ENCODE peak calls at places on chromosomes 1 and 21, in six cellular contexts. G is stimulated activated CD8-positive, alpha-beta memory T cell treated with anti-CD3 and anti-CD28 coated beads, Interleukin-2, amount 100 ng/mL, for 48 hours; R is astrocyte of the spinal cord; X is MCF 10A; Z is DMS153; E is endothelial cell. Y is an unnamed sample.

GRCh38 chr1:31042656-31043055 is 22.9 kb downstream of the PUM1 start:
- DNase-seq in G (no peak), R (no peak), X (no peak), Z (no peak), E (no peak), Y (no peak)

GRCh38 chr1:156749429-156750118 is 1.9 kb downstream of the HDGF start:
- DNase-seq in G (no peak), R (no peak), X (peak), Z (no peak), E (no peak), Y (no peak)

GRCh38 chr1:188489336-188490112 is 1660.8 kb downstream of the PLA2G4A start:
- DNase-seq in G (no peak), R (peak), X (peak), Z (no peak), E (no peak), Y (no peak)

GRCh38 chr1:220462756-220463155 is 65.2 kb upstream of the MARK1 start:
- DNase-seq in G (no peak), R (no peak), X (no peak), Z (peak), E (no peak), Y (no peak)

GRCh38 chr1:7409278-7409677 is 361.8 kb upstream of the VAMP3 start:
- DNase-seq in G (no peak), R (no peak), X (no peak), Z (no peak), E (no peak), Y (no peak)

GRCh38 chr1:152110860-152111514 is 4.3 kb downstream of the TCHH start:
- DNase-seq in G (no peak), R (peak), X (peak), Z (peak), E (peak), Y (no peak)

GRCh38 chr1:94544706-94545490 is 3.3 kb upstream of the F3 start:
- DNase-seq in G (no peak), R (peak), X (peak), Z (no peak), E (no peak), Y (no peak)

GRCh38 chr1:157739229-157739901 is 37.6 kb downstream of the FCRL2 start:
- DNase-seq in G (no peak), R (no peak), X (no peak), Z (no peak), E (no peak), Y (no peak)

GRCh38 chr1:119005870-119006405 is 17.8 kb upstream of the TBX15 start:
- DNase-seq in G (no peak), R (no peak), X (no peak), Z (no peak), E (no peak), Y (no peak)

GRCh38 chr1:228781161-228781771 is 46.0 kb downstream of the RHOU start:
- DNase-seq in G (no peak), R (peak), X (no peak), Z (peak), E (no peak), Y (peak)

GRCh38 chr1:20404466-20404865 is 81.5 kb downstream of the CAMK2N1 start:
- DNase-seq in G (no peak), R (no peak), X (no peak), Z (no peak), E (no peak), Y (no peak)

GRCh38 chr21:45918835-45919467 is 62.6 kb upstream of the COL6A1 start:
- DNase-seq in G (no peak), R (no peak), X (no peak), Z (no peak), E (no peak), Y (no peak)

GRCh38 chr1:232952514-232953175 is 2.2 kb downstream of the NTPCR start:
- DNase-seq in G (no peak), R (peak), X (peak), Z (peak), E (peak), Y (peak)

GRCh38 chr1:248847181-248847955 is 9.3 kb downstream of the ZNF672 start:
- DNase-seq in G (no peak), R (no peak), X (no peak), Z (no peak), E (no peak), Y (no peak)

GRCh38 chr1:54996359-54996868 is 2.3 kb upstream of the BSND start:
- DNase-seq in G (peak), R (peak), X (peak), Z (peak), E (peak), Y (peak)

GRCh38 chr1:49694251-49694827 is 329.4 kb downstream of the AGBL4 start:
- DNase-seq in G (no peak), R (no peak), X (no peak), Z (no peak), E (no peak), Y (no peak)

GRCh38 chr21:17585875-17586450 is 26.7 kb downstream of the BTG3 start:
- DNase-seq in G (no peak), R (peak), X (peak), Z (no peak), E (no peak), Y (peak)

GRCh38 chr21:45116066-45116465 is 41.7 kb downstream of the ADARB1 start:
- DNase-seq in G (no peak), R (no peak), X (no peak), Z (no peak), E (no peak), Y (no peak)

GRCh38 chr1:178174539-178174938 is 80.6 kb downstream of the RASAL2 start:
- DNase-seq in G (no peak), R (no peak), X (no peak), Z (no peak), E (no peak), Y (no peak)

GRCh38 chr1:31502926-31503511 is 73.3 kb upstream of the TINAGL1 start:
- DNase-seq in G (no peak), R (no peak), X (no peak), Z (no peak), E (no peak), Y (no peak)

GRCh38 chr1:46622341-46622740 is 5.7 kb upstream of the MOB3C start:
- DNase-seq in G (no peak), R (no peak), X (peak), Z (peak), E (peak), Y (no peak)

GRCh38 chr1:111831153-111831552 is 75.5 kb downstream of the DDX20 start:
- DNase-seq in G (no peak), R (no peak), X (no peak), Z (no peak), E (no peak), Y (no peak)

GRCh38 chr1:61253912-61254628 is 171.7 kb downstream of the NFIA start:
- DNase-seq in G (no peak), R (no peak), X (peak), Z (no peak), E (no peak), Y (no peak)

GRCh38 chr1:225840713-225841112 is 30.8 kb downstream of the EPHX1 start:
- DNase-seq in G (no peak), R (no peak), X (no peak), Z (no peak), E (no peak), Y (no peak)

GRCh38 chr1:33239487-33239886 is 16.8 kb upstream of the ZNF362 start:
- DNase-seq in G (no peak), R (no peak), X (no peak), Z (no peak), E (no peak), Y (no peak)

GRCh38 chr1:91821126-91821868 is 64.7 kb downstream of the TGFBR3 start:
- DNase-seq in G (no peak), R (no peak), X (no peak), Z (no peak), E (no peak), Y (no peak)

GRCh38 chr1:53340660-53341520 is 13.0 kb upstream of the LRP8 start:
- DNase-seq in G (peak), R (no peak), X (no peak), Z (no peak), E (no peak), Y (no peak)